ENCODE peak calls at places on chromosomes 12 and 14, in six cellular contexts. Z is fibroblast of the conjunctiva; I is NT2/D1; U is stimulated activated CD4-positive, alpha-beta T cell treated with anti-CD3 and anti-CD28 coated beads, Interleukin-2, amount 100 ng/mL, for 24 hours; Y is neural progenitor cell; C is stomach. L is an unnamed sample.

GRCh38 chr14:73752297-73752992 is 38.3 kb upstream of the PNMA1 start:
- DNase-seq in Z (peak; percentile 79), I (no peak), U (no peak), Y (peak; percentile 38), C (peak; percentile 88), L (no peak)

GRCh38 chr14:104724407-104724980 is 465 bp downstream of the ADSS1 start:
- DNase-seq in Z (no peak), I (no peak), U (no peak), Y (no peak), C (peak; percentile 53), L (no peak)

GRCh38 chr12:69313209-69313608 is 35.0 kb upstream of the LYZ start:
- DNase-seq in Z (no peak), I (no peak), U (no peak), Y (no peak), C (no peak), L (no peak)

GRCh38 chr12:70637686-70638085 is 457 bp upstream of the PTPRB start:
- DNase-seq in Z (no peak), I (no peak), U (no peak), Y (no peak), C (no peak), L (no peak)

GRCh38 chr14:97387252-97387882 is 590.2 kb downstream of the VRK1 start:
- DNase-seq in Z (no peak), I (no peak), U (no peak), Y (no peak), C (no peak), L (no peak)

GRCh38 chr12:22164101-22164500 is 118.1 kb downstream of the CMAS start:
- DNase-seq in Z (no peak), I (no peak), U (no peak), Y (no peak), C (no peak), L (no peak)

GRCh38 chr12:49017764-49018281 is 753 bp downstream of the PRKAG1 start:
- DNase-seq in Z (no peak), I (no peak), U (peak; percentile 55), Y (no peak), C (no peak), L (peak; percentile 43)

GRCh38 chr12:7075931-7076330 is 15.4 kb downstream of the C1S start:
- DNase-seq in Z (peak; percentile 46), I (no peak), U (no peak), Y (no peak), C (no peak), L (no peak)

GRCh38 chr14:57009585-57010515 is 199.6 kb upstream of the OTX2 start:
- DNase-seq in Z (no peak), I (no peak), U (no peak), Y (no peak), C (no peak), L (no peak)

GRCh38 chr14:79294506-79294905 is 916.8 kb downstream of the DIO2 start:
- DNase-seq in Z (no peak), I (no peak), U (no peak), Y (no peak), C (no peak), L (no peak)

GRCh38 chr14:64294672-64295413 is 672 bp upstream of the ESR2 start:
- DNase-seq in Z (peak; percentile 21), I (peak; percentile 48), U (peak; percentile 90), Y (peak; percentile 90), C (peak; percentile 84), L (peak; percentile 48)

GRCh38 chr14:64218344-64219240 is 75.6 kb downstream of the ESR2 start:
- DNase-seq in Z (no peak), I (no peak), U (no peak), Y (no peak), C (peak; percentile 78), L (no peak)

GRCh38 chr14:68795602-68796417 is 2.9 kb upstream of the ZFP36L1 start:
- DNase-seq in Z (no peak), I (no peak), U (peak; percentile 80), Y (peak; percentile 88), C (peak; percentile 85), L (no peak)

GRCh38 chr14:105206873-105207272 is 25.8 kb upstream of the NUDT14 start:
- DNase-seq in Z (no peak), I (no peak), U (no peak), Y (no peak), C (no peak), L (no peak)

GRCh38 chr14:26887842-26888241 is 290.0 kb upstream of the NOVA1 start:
- DNase-seq in Z (no peak), I (no peak), U (no peak), Y (no peak), C (no peak), L (no peak)

L was measured in neuronal stem cell.